ENCODE peak calls at places on chromosomes 16 and 17, in eight cellular contexts. C, O, S, A, G, M, N and X are unnamed samples.

GRCh38 chr17:80938556-80938955 is 53.1 kb upstream of the CHMP6 start:
- DNase-seq in O (no peak), S (peak), N (no peak), C (no peak), A (no peak), G (no peak), M (no peak), X (peak)

GRCh38 chr17:73192894-73193701 is at the start of gene COG1:
- DNase-seq in S (peak), N (peak), G (peak), M (peak), C (peak), O (peak), A (peak), X (peak)

GRCh38 chr17:71383111-71383510 is 737.7 kb upstream of the SOX9 start:
- DNase-seq in M (no peak), G (no peak), S (no peak), C (no peak), A (no peak), N (no peak), O (no peak), X (no peak)

GRCh38 chr16:14372471-14372870 is 257.6 kb downstream of the PARN start:
- DNase-seq in N (no peak), A (no peak), C (no peak), O (no peak), M (no peak), G (no peak), S (no peak), X (no peak)

GRCh38 chr17:31687505-31688126 is 171.4 kb downstream of the COPRS start:
- DNase-seq in N (peak), O (no peak), S (no peak), M (no peak), A (no peak), G (no peak), C (peak), X (no peak)

GRCh38 chr16:75116081-75116910 is at the start of gene LDHD:
- DNase-seq in A (no peak), G (no peak), S (no peak), C (no peak), N (peak), M (no peak), O (peak), X (peak)

GRCh38 chr17:73340093-73340596 is 28.3 kb upstream of the CDC42EP4 start:
- DNase-seq in O (no peak), S (no peak), A (peak), M (no peak), C (no peak), G (no peak), N (no peak), X (peak)

GRCh38 chr16:642189-643049 is 791 bp downstream of the MCRIP2 start:
- DNase-seq in M (peak), O (peak), S (no peak), N (no peak), C (no peak), A (no peak), G (peak), X (peak)

GRCh38 chr17:41567317-41567716 is 4.5 kb downstream of the KRT9 start:
- DNase-seq in A (no peak), C (no peak), M (no peak), O (no peak), N (no peak), G (no peak), S (peak), X (no peak)

GRCh38 chr17:60398227-60398959 is 6.5 kb upstream of the USP32 start:
- DNase-seq in O (no peak), S (no peak), G (no peak), M (peak), N (no peak), C (no peak), A (no peak), X (peak)

GRCh38 chr16:89330177-89330856 is 112.8 kb downstream of the ZNF778 start:
- DNase-seq in A (no peak), N (peak), M (no peak), C (no peak), G (peak), O (peak), S (peak), X (no peak)